ENCODE peak calls at places on chromosomes 12 and 14, in nine cellular contexts. S, W, D, C, X, R, J, B and Q are unnamed samples.
A peak's percentile ranks its signal among the peaks of the same experiment; 100 is the strongest.

GRCh38 chr12:51705450-51705849 is 114.4 kb downstream of the SCN8A start:
- DNase-seq in S (no peak), C (no peak), D (no peak), J (no peak), B (no peak), X (no peak), W (no peak), R (no peak), Q (no peak)

GRCh38 chr12:123571343-123571813 is 13.0 kb upstream of the TMED2 start:
- DNase-seq in X (peak; percentile 63), B (peak; percentile 56), W (no peak), R (no peak), J (no peak), S (peak; percentile 24), C (peak; percentile 43), D (no peak), Q (peak; percentile 51)

GRCh38 chr14:69582829-69583228 is 8.2 kb upstream of the CCDC177 start:
- DNase-seq in B (no peak), S (no peak), R (no peak), X (no peak), J (no peak), D (no peak), W (no peak), C (no peak), Q (no peak)

GRCh38 chr14:96080571-96080970 is 41.4 kb downstream of the C14orf132 start:
- DNase-seq in R (no peak), B (no peak), S (no peak), W (no peak), J (no peak), D (no peak), X (no peak), C (no peak), Q (no peak)

GRCh38 chr12:105935981-105936380 is 202.8 kb downstream of the NUAK1 start:
- DNase-seq in R (no peak), J (no peak), S (no peak), X (no peak), W (no peak), B (no peak), D (no peak), C (no peak), Q (no peak)

GRCh38 chr12:12461923-12462315 is 100.7 kb downstream of the DUSP16 start:
- DNase-seq in X (no peak), B (no peak), C (no peak), J (no peak), W (peak; percentile 54), R (no peak), S (no peak), D (no peak), Q (no peak)

GRCh38 chr12:10498042-10498441 is 7.6 kb upstream of the EIF2S3B start:
- DNase-seq in J (no peak), C (no peak), D (no peak), S (no peak), B (no peak), X (no peak), R (no peak), W (no peak), Q (no peak)

GRCh38 chr14:65038966-65039365 is 52.3 kb downstream of the FNTB start:
- DNase-seq in W (no peak), J (no peak), C (no peak), B (no peak), D (no peak), X (no peak), R (no peak), S (no peak), Q (no peak)

GRCh38 chr12:51751657-51752056 is 96.9 kb downstream of the FIGNL2 start:
- DNase-seq in R (peak; percentile 24), W (no peak), D (no peak), B (no peak), S (no peak), J (no peak), X (no peak), C (no peak), Q (no peak)

GRCh38 chr12:103930787-103931536 is 752 bp downstream of the HSP90B1 start:
- DNase-seq in J (peak; percentile 10), X (peak; percentile 42), B (peak; percentile 26), C (no peak), S (peak; percentile 21), D (no peak), W (peak; percentile 40), R (no peak), Q (peak; percentile 16)

GRCh38 chr14:97603201-97603600 is 806.0 kb downstream of the VRK1 start:
- DNase-seq in B (no peak), W (peak; percentile 39), X (no peak), D (no peak), S (peak; percentile 53), R (no peak), J (no peak), C (no peak), Q (no peak)

GRCh38 chr14:106141242-106142220 is 615.1 kb downstream of the TMEM121 start:
- DNase-seq in S (peak; percentile 60), R (no peak), B (no peak), D (no peak), X (peak; percentile 28), J (peak; percentile 27), C (no peak), W (peak; percentile 87), Q (no peak)

GRCh38 chr14:63267171-63267570 is 51.6 kb downstream of the GPHB5 start:
- DNase-seq in B (no peak), W (no peak), R (no peak), C (no peak), S (no peak), J (no peak), X (no peak), D (no peak), Q (no peak)

GRCh38 chr12:101951002-101951670 is 73.8 kb downstream of the DRAM1 start:
- DNase-seq in J (no peak), S (no peak), R (no peak), X (no peak), D (no peak), B (no peak), W (peak; percentile 27), C (no peak), Q (no peak)

GRCh38 chr14:102799684-102800562 is 22.7 kb downstream of the TRAF3 start:
- DNase-seq in C (peak; percentile 78), S (no peak), J (no peak), B (no peak), D (no peak), W (no peak), X (no peak), R (no peak), Q (no peak)

GRCh38 chr12:99711246-99711645 is 63.7 kb downstream of the GARIN6 start:
- DNase-seq in J (no peak), R (no peak), W (no peak), S (no peak), D (no peak), C (no peak), X (no peak), B (no peak), Q (no peak)

GRCh38 chr12:123908884-123909807 is 63.5 kb downstream of the CCDC92 start:
- DNase-seq in D (no peak), W (no peak), J (no peak), S (no peak), R (no peak), X (no peak), B (peak; percentile 82), C (no peak), Q (no peak)

GRCh38 chr14:98069712-98070133 is 1202.3 kb downstream of the BCL11B start:
- DNase-seq in W (no peak), J (no peak), C (peak; percentile 71), B (no peak), D (no peak), S (no peak), R (no peak), X (peak; percentile 4), Q (no peak)